ENCODE peak calls at places on chromosomes 3 and 15, in seven cellular contexts. V, B, L, M, T, X and S are unnamed samples.

GRCh38 chr15:88382482-88382983 is 84.7 kb downstream of the MRPL46 start:
- DNase-seq in V (no peak), T (no peak), L (no peak), X (no peak), M (no peak), B (no peak), S (no peak)

GRCh38 chr15:44536298-44536961 is 517 bp upstream of the EIF3J start:
- DNase-seq in T (peak), M (peak), B (peak), X (peak), V (no peak), L (peak), S (peak)

GRCh38 chr3:192422998-192423349 is 304.4 kb downstream of the FGF12 start:
- DNase-seq in V (no peak), X (no peak), L (no peak), T (no peak), M (no peak), B (no peak), S (no peak)

GRCh38 chr3:142027295-142027694 is 122.0 kb downstream of the TFDP2 start:
- DNase-seq in L (no peak), B (no peak), M (no peak), T (no peak), X (no peak), V (no peak), S (no peak)

GRCh38 chr3:171788546-171789351 is 21.5 kb downstream of the PLD1 start:
- DNase-seq in T (no peak), B (no peak), V (no peak), L (no peak), M (no peak), X (peak), S (no peak)

GRCh38 chr15:59306520-59307163 is 66.0 kb downstream of the MYO1E start:
- DNase-seq in V (no peak), X (peak), T (no peak), L (no peak), M (no peak), B (no peak), S (no peak)

GRCh38 chr15:88604381-88604951 is 16.7 kb upstream of the AEN start:
- DNase-seq in M (no peak), L (no peak), V (no peak), B (peak), T (no peak), X (no peak), S (no peak)

GRCh38 chr3:159237221-159237620 is 435.4 kb downstream of the MFSD1 start:
- DNase-seq in X (no peak), M (no peak), B (no peak), T (no peak), L (no peak), V (no peak), S (no peak)

GRCh38 chr15:95499397-95499796 is 831.1 kb upstream of the NR2F2 start:
- DNase-seq in L (peak), T (no peak), B (no peak), X (no peak), M (no peak), V (no peak), S (no peak)

GRCh38 chr3:187742351-187743171 is 2.7 kb downstream of the BCL6 start:
- DNase-seq in B (no peak), M (no peak), X (peak), T (peak), V (peak), L (peak), S (peak)

GRCh38 chr15:33789141-33789540 is 179.2 kb upstream of the CHRM5 start:
- DNase-seq in B (no peak), M (no peak), V (no peak), X (peak), L (no peak), T (no peak), S (no peak)

GRCh38 chr3:139559541-139559940 is 20.0 kb upstream of the RBP1 start:
- DNase-seq in X (peak), B (no peak), V (no peak), L (no peak), M (no peak), T (no peak), S (no peak)

GRCh38 chr3:16658004-16658932 is 53.0 kb upstream of the DAZL start:
- DNase-seq in M (no peak), B (no peak), X (no peak), L (no peak), T (no peak), V (no peak), S (no peak)

GRCh38 chr15:45088801-45089711 is 24.9 kb downstream of the DUOX2 start:
- DNase-seq in M (no peak), X (no peak), V (no peak), T (no peak), B (no peak), L (no peak), S (no peak)

GRCh38 chr3:11459147-11459837 is 184.4 kb downstream of the VGLL4 start:
- DNase-seq in M (no peak), X (peak), L (no peak), B (no peak), V (no peak), T (no peak), S (no peak)

GRCh38 chr3:190384241-190384863 is 3.6 kb upstream of the CLDN16 start:
- DNase-seq in L (peak), V (no peak), T (no peak), X (peak), M (no peak), B (no peak), S (peak)

GRCh38 chr3:146152841-146153240 is 8.1 kb downstream of the PLOD2 start:
- DNase-seq in X (no peak), B (no peak), L (no peak), M (peak), T (no peak), V (no peak), S (no peak)

GRCh38 chr3:81485444-81485865 is 276.0 kb downstream of the GBE1 start:
- DNase-seq in B (no peak), M (no peak), T (no peak), X (peak), V (no peak), L (no peak), S (no peak)

GRCh38 chr15:60426870-60427528 is 29.2 kb upstream of the ANXA2 start:
- DNase-seq in X (peak), B (no peak), V (no peak), L (no peak), M (no peak), T (no peak), S (no peak)
- TF ChIP-seq CTCF in X (no peak), B (no peak), V (no peak), L (no peak), M (no peak), T (no peak), S (no peak)

GRCh38 chr3:5051772-5052171 is 70.3 kb upstream of the ARL8B start:
- DNase-seq in B (no peak), L (no peak), M (no peak), T (peak), V (no peak), X (no peak), S (no peak)

GRCh38 chr3:5054098-5054497 is 68.0 kb upstream of the ARL8B start:
- DNase-seq in L (no peak), X (no peak), B (no peak), M (no peak), V (no peak), T (no peak), S (no peak)

GRCh38 chr3:5055352-5056004 is 66.6 kb upstream of the ARL8B start:
- DNase-seq in V (no peak), B (no peak), X (no peak), M (no peak), L (no peak), T (no peak), S (no peak)

GRCh38 chr3:5052247-5052646 is 69.8 kb upstream of the ARL8B start:
- DNase-seq in M (no peak), B (no peak), T (no peak), L (no peak), X (no peak), V (no peak), S (no peak)

DNA sequence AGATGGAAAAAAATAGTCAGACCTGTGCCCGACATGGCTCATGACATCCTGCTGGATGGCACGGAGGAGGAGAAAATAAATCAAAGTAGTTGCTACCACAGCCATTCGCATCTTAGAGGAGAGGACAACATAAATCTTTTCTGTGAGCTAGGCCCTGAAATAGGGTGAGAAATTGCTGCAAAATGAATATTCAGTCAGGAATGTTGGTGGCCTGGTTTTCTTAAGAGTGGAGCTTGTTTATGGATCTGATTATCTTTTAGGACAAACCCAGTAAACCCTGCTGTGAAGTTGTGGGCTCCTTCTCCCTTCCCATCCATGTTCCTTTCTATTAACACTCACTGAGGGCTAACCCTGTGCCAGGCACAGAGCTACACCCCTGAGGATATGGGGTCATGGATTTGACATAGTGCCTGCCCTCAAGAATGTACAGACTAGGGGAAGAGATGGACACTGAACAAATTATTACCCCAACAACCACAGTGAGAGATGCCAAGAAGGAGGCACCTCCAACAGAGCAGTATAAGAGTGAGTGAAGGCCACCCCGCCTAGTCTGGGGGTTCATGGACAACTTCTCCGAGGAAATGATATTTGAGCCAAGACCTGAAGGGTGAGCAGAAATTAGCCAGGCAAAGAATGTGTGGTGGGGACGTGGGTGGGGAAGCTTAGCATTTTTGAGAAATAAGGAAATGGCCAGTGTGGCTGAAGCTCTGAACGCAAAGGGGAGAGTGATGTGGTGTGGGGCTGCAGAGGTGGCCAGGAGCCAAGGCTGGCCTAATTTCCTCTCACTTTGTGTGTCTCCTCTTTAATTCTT is 68.9 kb upstream of the ARL8B start:
- DNase-seq in L (no peak), X (peak), B (no peak), M (no peak), V (peak), T (no peak), S (no peak)
- H3K27ac ChIP-seq in L (no peak), X (no peak), B (no peak), M (no peak), V (peak), T (peak), S (no peak)

DNA sequence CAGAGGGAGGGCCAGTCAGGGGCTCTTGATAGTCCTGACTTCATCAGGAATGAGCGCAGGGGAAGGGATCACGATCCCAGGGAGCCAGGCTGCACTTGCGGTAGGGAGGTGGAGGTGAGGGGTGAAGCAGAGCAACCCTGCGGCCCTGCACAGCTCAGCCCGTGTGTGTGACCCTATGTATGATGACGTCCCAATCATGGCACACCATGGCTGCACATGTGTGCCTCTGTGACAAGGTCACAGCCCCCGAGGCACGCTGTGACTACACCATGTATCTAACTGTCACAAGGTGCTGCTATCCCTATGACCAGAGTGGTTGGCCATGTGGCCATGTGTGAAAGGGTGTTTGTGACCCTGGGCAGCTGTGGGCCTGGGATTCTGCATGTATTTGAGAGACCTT is 13.3 kb upstream of the ALAS1 start:
- DNase-seq in M (no peak), T (no peak), L (no peak), B (no peak), V (no peak), X (no peak), S (no peak)
- H3K4me3 ChIP-seq in M (no peak), T (no peak), L (no peak), B (no peak), V (no peak), X (no peak), S (no peak)

GRCh38 chr3:47024932-47025331 is 45.5 kb downstream of the NBEAL2 start:
- DNase-seq in L (no peak), T (no peak), X (peak), M (no peak), B (no peak), V (no peak), S (no peak)
- TF ChIP-seq CTCF in L (no peak), T (no peak), X (no peak), M (no peak), B (no peak), V (no peak), S (no peak)

GRCh38 chr3:52014613-52015012 is 18.9 kb upstream of the RPL29 start:
- DNase-seq in V (no peak), B (no peak), X (no peak), L (no peak), T (no peak), M (no peak), S (no peak)

GRCh38 chr3:52013802-52014598 is 18.3 kb upstream of the RPL29 start:
- DNase-seq in L (no peak), V (no peak), B (no peak), T (no peak), M (no peak), X (no peak), S (no peak)

GRCh38 chr3:52015431-52016256 is 19.9 kb upstream of the RPL29 start:
- DNase-seq in L (no peak), M (no peak), B (peak), T (no peak), X (no peak), V (no peak), S (no peak)

GRCh38 chr3:52010431-52010830 is 14.7 kb upstream of the RPL29 start:
- DNase-seq in X (no peak), M (no peak), L (no peak), B (no peak), V (no peak), T (no peak), S (no peak)

DNA sequence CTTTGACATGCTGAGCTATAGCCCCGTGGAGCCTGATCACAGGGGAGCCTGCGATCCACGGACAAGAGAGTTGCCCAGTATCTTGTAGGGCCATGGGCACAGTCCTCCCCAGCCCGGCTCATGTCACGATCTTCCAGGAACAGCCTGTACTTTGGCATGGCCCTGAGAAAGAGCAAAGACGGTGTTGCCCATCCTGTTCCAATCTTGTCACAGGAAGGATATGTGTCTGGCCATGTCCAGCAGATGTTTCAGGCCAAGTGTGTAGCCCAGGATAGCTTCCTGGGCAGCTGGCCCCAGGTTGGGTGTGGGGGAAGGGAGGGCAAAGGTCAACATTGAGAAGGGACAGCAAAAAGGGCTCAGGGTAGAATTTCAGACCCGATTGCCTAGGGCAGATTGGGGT is 17.0 kb upstream of the RPL29 start:
- DNase-seq in B (no peak), V (no peak), L (no peak), T (peak), X (no peak), M (no peak), S (no peak)
- H3K27ac ChIP-seq in B (no peak), V (no peak), L (no peak), T (peak), X (no peak), M (no peak), S (no peak)

DNA sequence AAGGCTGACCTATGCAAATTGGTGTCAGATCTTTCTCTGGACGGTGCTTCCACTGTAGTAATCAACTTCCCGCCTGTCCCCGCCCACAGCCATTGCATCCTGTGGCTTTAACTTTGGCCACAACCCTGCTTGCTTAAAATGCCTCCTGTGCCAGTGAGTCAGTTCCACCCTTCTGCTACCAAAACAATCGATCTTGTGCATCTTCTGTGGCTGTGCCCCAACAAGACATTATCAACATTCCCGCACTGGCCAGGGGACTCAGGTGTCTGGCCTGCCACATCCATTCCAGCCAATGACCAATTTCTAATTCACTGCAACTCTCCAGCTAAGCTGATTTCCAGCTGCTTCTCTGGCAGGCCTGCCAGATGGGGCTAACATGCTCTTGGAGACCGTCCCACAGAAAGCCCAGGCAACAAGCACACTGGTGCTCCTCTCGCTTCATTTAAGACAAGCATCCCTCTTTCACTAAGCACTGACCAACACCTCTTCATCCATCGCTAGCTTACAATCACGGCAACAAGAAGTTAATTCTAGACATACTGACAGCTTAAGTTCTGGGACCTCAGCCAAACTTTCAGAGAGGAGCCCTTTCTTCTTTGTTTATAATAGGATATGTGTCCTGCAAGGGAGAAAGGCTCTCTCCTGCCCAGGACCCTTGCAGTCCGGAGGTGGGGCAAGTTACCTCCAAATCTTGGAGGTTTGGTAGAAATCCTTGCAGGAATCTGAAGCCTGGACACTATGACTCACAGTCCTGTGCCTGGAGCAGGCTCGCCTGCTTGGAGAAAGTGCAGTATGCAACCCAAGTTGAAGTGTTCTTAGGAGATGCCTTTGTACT is 6.7 kb downstream of the CA12 start:
- DNase-seq in B (peak), V (no peak), X (peak), T (peak), L (no peak), M (no peak), S (no peak)
- H3K4me3 ChIP-seq in B (no peak), V (no peak), X (no peak), T (no peak), L (no peak), M (peak), S (no peak)

DNA sequence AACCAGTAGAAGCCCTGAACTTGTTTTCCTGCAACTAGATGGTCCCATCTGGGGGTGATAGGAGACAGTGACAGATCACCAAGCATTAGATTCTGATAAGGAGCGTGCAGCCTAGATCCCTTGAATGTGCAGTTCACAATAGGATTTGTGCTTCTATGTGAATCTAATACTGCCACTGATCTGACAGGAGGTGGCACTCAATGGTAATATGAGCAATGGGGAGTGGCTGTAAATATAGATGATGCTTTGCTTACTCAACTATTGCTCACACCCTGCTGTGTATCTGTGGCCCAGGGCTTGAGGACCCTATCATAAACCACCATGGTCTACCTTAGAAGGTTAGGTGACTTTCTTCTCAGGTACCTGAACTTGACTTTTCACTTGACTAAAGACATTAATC is 417.1 kb upstream of the ARHGEF26 start:
- DNase-seq in T (no peak), L (no peak), V (no peak), X (no peak), M (no peak), B (no peak), S (no peak)
- TF ChIP-seq CTCF in T (no peak), L (no peak), V (no peak), X (no peak), M (no peak), B (no peak), S (no peak)